ENCODE peak calls at places on chromosomes 2 and 18, in eight cellular contexts. G is activated CD8-positive, alpha-beta memory T cell treated with anti-CD3 and anti-CD28 coated beads for 24 hours; O is hepatocyte; K is ACHN; R is aorta; C is head of caudate nucleus; E is occipital lobe; F is NCI-H345. U is an unnamed sample.

GRCh38 chr2:59963157-59963556 is 590.3 kb downstream of the BCL11A start:
- DNase-seq in F (no peak), E (no peak), C (no peak), R (no peak), G (no peak), O (no peak), K (no peak), U (no peak)

GRCh38 chr2:236608710-236609109 is 39.1 kb downstream of the ACKR3 start:
- DNase-seq in R (no peak), F (no peak), K (no peak), E (no peak), C (no peak), G (no peak), O (no peak), U (no peak)

GRCh38 chr2:149331023-149331400 is 625 bp downstream of the LYPD6 start:
- DNase-seq in O (peak; percentile 27), K (no peak), C (no peak), E (no peak), R (no peak), G (no peak), F (peak; percentile 33), U (no peak)

GRCh38 chr2:42954227-42954962 is 162.0 kb upstream of the HAAO start:
- DNase-seq in G (no peak), K (peak; percentile 66), O (no peak), R (no peak), E (no peak), C (no peak), F (no peak), U (no peak)

GRCh38 chr2:166803314-166803986 is 84.8 kb upstream of the XIRP2 start:
- DNase-seq in F (peak; percentile 15), O (peak; percentile 29), R (no peak), C (no peak), E (no peak), G (no peak), K (no peak), U (no peak)

GRCh38 chr2:34736482-34736881 is 1137.4 kb upstream of the FAM98A start:
- DNase-seq in G (no peak), F (no peak), K (no peak), E (no peak), C (no peak), O (no peak), R (no peak), U (no peak)

GRCh38 chr2:187702157-187702556 is 147.9 kb upstream of the TFPI start:
- DNase-seq in R (no peak), E (no peak), C (no peak), G (no peak), K (no peak), O (no peak), F (no peak), U (no peak)

GRCh38 chr2:236336575-236337464 is 72.6 kb upstream of the ASB18 start:
- DNase-seq in F (no peak), C (no peak), K (no peak), E (no peak), O (no peak), G (no peak), R (no peak), U (no peak)

GRCh38 chr2:234467289-234467688 is 29.6 kb downstream of the ARL4C start:
- DNase-seq in R (no peak), F (no peak), G (no peak), K (no peak), O (no peak), C (no peak), E (no peak), U (no peak)

GRCh38 chr2:196338440-196338839 is 167.1 kb upstream of the STK17B start:
- DNase-seq in G (no peak), K (no peak), C (no peak), F (no peak), O (no peak), R (no peak), E (no peak), U (no peak)

GRCh38 chr2:238242731-238243495 is 3.1 kb upstream of the HES6 start:
- DNase-seq in R (no peak), K (no peak), G (no peak), E (no peak), O (peak; percentile 59), F (peak; percentile 55), C (no peak), U (peak; percentile 25)

GRCh38 chr2:38754049-38754448 is 2.9 kb upstream of the SRSF7 start:
- DNase-seq in R (no peak), E (no peak), K (no peak), C (no peak), G (no peak), O (no peak), F (no peak), U (no peak)

GRCh38 chr2:226797989-226798421 is 1.6 kb downstream of the IRS1 start:
- DNase-seq in R (peak; percentile 52), O (no peak), E (no peak), K (no peak), C (no peak), F (no peak), G (no peak), U (no peak)

GRCh38 chr2:28664120-28664842 is 87.3 kb upstream of the PPP1CB start:
- DNase-seq in C (no peak), F (peak; percentile 86), K (no peak), R (peak; percentile 51), E (no peak), G (no peak), O (peak; percentile 78), U (no peak)

GRCh38 chr2:153519260-153519875 is 40.8 kb upstream of the RPRM start:
- DNase-seq in C (peak; percentile 79), K (peak; percentile 62), R (peak; percentile 51), O (peak; percentile 77), F (peak; percentile 61), G (peak; percentile 76), E (no peak), U (peak; percentile 78)

GRCh38 chr2:144230452-144231085 is 289.4 kb downstream of the ZEB2 start:
- DNase-seq in K (peak; percentile 39), R (no peak), O (no peak), C (no peak), F (no peak), E (no peak), G (no peak), U (no peak)

GRCh38 chr2:79670198-79670597 is 157.3 kb downstream of the CTNNA2 start:
- DNase-seq in C (no peak), R (no peak), K (no peak), O (peak; percentile 60), E (no peak), G (no peak), F (no peak), U (no peak)

GRCh38 chr18:23560186-23560585 is 26.1 kb downstream of the NPC1 start:
- DNase-seq in O (no peak), R (no peak), E (no peak), F (no peak), G (no peak), C (peak; percentile 81), K (no peak), U (peak; percentile 88)

GRCh38 chr18:42437646-42438045 is 482.6 kb downstream of the PIK3C3 start:
- DNase-seq in G (no peak), F (no peak), O (no peak), R (no peak), E (no peak), C (peak; percentile 10), K (no peak), U (no peak)

GRCh38 chr18:43826215-43826614 is 548.9 kb upstream of the SYT4 start:
- DNase-seq in R (no peak), E (no peak), F (no peak), C (no peak), O (no peak), K (no peak), G (no peak), U (no peak)

GRCh38 chr2:73931531-73932500 is 5.1 kb downstream of the DGUOK start:
- DNase-seq in G (peak; percentile 70), F (no peak), O (no peak), C (peak; percentile 61), E (peak; percentile 12), K (peak; percentile 38), R (no peak), U (peak; percentile 60)

GRCh38 chr2:147297820-147298219 is 547.0 kb upstream of the ACVR2A start:
- DNase-seq in O (no peak), C (no peak), K (no peak), R (no peak), E (no peak), F (no peak), G (no peak), U (no peak)

GRCh38 chr2:226446406-226447001 is 353.1 kb downstream of the IRS1 start:
- DNase-seq in F (no peak), G (no peak), K (no peak), E (no peak), R (no peak), O (no peak), C (no peak), U (no peak)

GRCh38 chr2:8622199-8622911 is 59.5 kb upstream of the ID2 start:
- DNase-seq in E (no peak), G (no peak), K (no peak), R (peak; percentile 30), C (no peak), F (no peak), O (no peak), U (no peak)

GRCh38 chr2:167135691-167136090 is 247.4 kb downstream of the XIRP2 start:
- DNase-seq in K (no peak), E (no peak), F (peak; percentile 2), R (no peak), G (no peak), O (no peak), C (no peak), U (no peak)

GRCh38 chr2:152421521-152422367 is 86.8 kb downstream of the FMNL2 start:
- DNase-seq in F (no peak), R (peak; percentile 41), C (no peak), E (peak; percentile 36), G (no peak), O (peak; percentile 82), K (peak; percentile 99), U (peak; percentile 85)

GRCh38 chr18:79988925-79989361 is 580 bp upstream of the TXNL4A start:
- DNase-seq in O (peak; percentile 69), E (no peak), C (no peak), R (peak; percentile 65), G (no peak), F (no peak), K (peak; percentile 27), U (peak; percentile 45)

GRCh38 chr2:200741468-200742202 is 70.1 kb upstream of the BZW1 start:
- DNase-seq in O (peak; percentile 73), F (no peak), E (no peak), K (no peak), R (no peak), C (no peak), G (no peak), U (no peak)

GRCh38 chr18:49249523-49249922 is 210.9 kb downstream of the DYM start:
- DNase-seq in G (no peak), R (no peak), E (no peak), K (peak; percentile 61), C (no peak), F (no peak), O (no peak), U (no peak)

GRCh38 chr2:67613227-67613626 is 216.1 kb downstream of the ETAA1 start:
- DNase-seq in E (no peak), F (no peak), K (no peak), O (no peak), R (no peak), C (no peak), G (no peak), U (no peak)

GRCh38 chr2:199484927-199485326 is 27.2 kb upstream of the SATB2 start:
- DNase-seq in G (no peak), K (peak; percentile 36), O (no peak), E (no peak), F (no peak), C (no peak), R (no peak), U (no peak)

GRCh38 chr2:174873457-174873856 is 109.2 kb upstream of the CHRNA1 start:
- DNase-seq in F (no peak), O (no peak), G (no peak), E (no peak), K (no peak), R (no peak), C (no peak), U (no peak)

GRCh38 chr2:144941743-144942488 is 422.0 kb upstream of the ZEB2 start:
- DNase-seq in O (no peak), C (no peak), E (no peak), R (no peak), G (no peak), K (no peak), F (no peak), U (peak; percentile 37)

GRCh38 chr2:182081602-182082260 is 96.1 kb downstream of the PPP1R1C start:
- DNase-seq in O (no peak), R (no peak), C (no peak), F (no peak), E (no peak), G (no peak), K (no peak), U (no peak)